ENCODE peak calls at places on chromosomes 12 and 14, in four cellular contexts. F, P, S and C are unnamed samples.

GRCh38 chr14:93628048-93628447 is 160.2 kb downstream of the PRIMA1 start:
- DNase-seq in F (no peak), P (no peak), S (no peak), C (no peak)

GRCh38 chr14:47826809-47827208 is 151.4 kb upstream of the MDGA2 start:
- DNase-seq in F (no peak), P (no peak), S (no peak), C (no peak)

GRCh38 chr14:95229749-95230148 is 72.4 kb upstream of the DICER1 start:
- DNase-seq in F (no peak), P (no peak), S (no peak), C (no peak)

GRCh38 chr12:75635606-75636444 is 124.4 kb upstream of the KRR1 start:
- DNase-seq in F (peak), P (no peak), S (no peak), C (peak)

GRCh38 chr12:124738636-124739467 is 124.8 kb downstream of the SCARB1 start:
- DNase-seq in F (no peak), P (no peak), S (no peak), C (peak)

GRCh38 chr12:58262796-58263195 is 321.4 kb downstream of the ATP23 start:
- DNase-seq in F (no peak), P (no peak), S (no peak), C (no peak)

GRCh38 chr14:78425332-78425731 is 255.2 kb downstream of the NRXN3 start:
- DNase-seq in F (no peak), P (no peak), S (no peak), C (no peak)

GRCh38 chr14:67413806-67414769 is 2.1 kb upstream of the PLEK2 start:
- DNase-seq in F (no peak), P (no peak), S (no peak), C (peak)